ENCODE peak calls at places on chromosome 21, in seven cellular contexts. X, J, U, Z, L, F and K are unnamed samples.

GRCh38 chr21:45554477-45555175 is 12.4 kb upstream of the SLC19A1 start:
- DNase-seq in X (peak), J (peak), U (peak), Z (peak), L (peak), F (peak), K (peak)

GRCh38 chr21:42021751-42022430 is 11.7 kb upstream of the ZBTB21 start:
- DNase-seq in X (no peak), J (peak), U (no peak), Z (no peak), L (no peak), F (no peak), K (no peak)

GRCh38 chr21:18251065-18251464 is 6.4 kb downstream of the CHODL start:
- DNase-seq in X (no peak), J (no peak), U (no peak), Z (no peak), L (no peak), F (no peak), K (no peak)

GRCh38 chr21:23607782-23608181 is 1999.5 kb downstream of the MRPL39 start:
- DNase-seq in X (no peak), J (no peak), U (no peak), Z (no peak), L (no peak), F (no peak), K (no peak)

GRCh38 chr21:45465611-45466329 is 60.8 kb downstream of the COL18A1 start:
- DNase-seq in X (no peak), J (no peak), U (no peak), Z (peak), L (no peak), F (no peak), K (peak)

GRCh38 chr21:29342394-29342957 is 43.8 kb downstream of the BACH1 start:
- DNase-seq in X (peak), J (no peak), U (peak), Z (peak), L (peak), F (no peak), K (peak)

GRCh38 chr21:41560701-41561158 is 52.8 kb upstream of the TMPRSS2 start:
- DNase-seq in X (no peak), J (no peak), U (no peak), Z (no peak), L (no peak), F (no peak), K (no peak)

GRCh38 chr21:28867401-28867800 is 125.3 kb downstream of the LTN1 start:
- DNase-seq in X (no peak), J (no peak), U (peak), Z (no peak), L (no peak), F (no peak), K (no peak)

GRCh38 chr21:44804762-44805161 is 3.1 kb upstream of the UBE2G2 start:
- DNase-seq in X (no peak), J (peak), U (no peak), Z (no peak), L (no peak), F (no peak), K (no peak)

GRCh38 chr21:43716376-43717165 is 2.4 kb upstream of the PDXK start:
- DNase-seq in X (no peak), J (no peak), U (peak), Z (no peak), L (no peak), F (no peak), K (no peak)

GRCh38 chr21:45508607-45509565 is 33.4 kb downstream of the SLC19A1 start:
- DNase-seq in X (no peak), J (no peak), U (no peak), Z (peak), L (no peak), F (no peak), K (peak)

GRCh38 chr21:31724552-31724951 is 7.4 kb downstream of the SCAF4 start:
- DNase-seq in X (no peak), J (no peak), U (no peak), Z (no peak), L (no peak), F (no peak), K (no peak)

GRCh38 chr21:37742532-37742931 is 173.7 kb downstream of the KCNJ6 start:
- DNase-seq in X (no peak), J (no peak), U (peak), Z (no peak), L (no peak), F (no peak), K (no peak)

GRCh38 chr21:26965567-26966359 is 1.1 kb downstream of the ADAMTS5 start:
- DNase-seq in X (peak), J (no peak), U (peak), Z (peak), L (no peak), F (no peak), K (peak)

GRCh38 chr21:42666023-42666747 is 12.8 kb downstream of the PDE9A start:
- DNase-seq in X (no peak), J (no peak), U (no peak), Z (no peak), L (no peak), F (no peak), K (no peak)

GRCh38 chr21:37269481-37269880 is 2.3 kb upstream of the VPS26C start:
- DNase-seq in X (no peak), J (no peak), U (no peak), Z (no peak), L (no peak), F (no peak), K (no peak)

GRCh38 chr21:14712121-14712520 is 166.0 kb upstream of the SAMSN1 start:
- DNase-seq in X (no peak), J (no peak), U (no peak), Z (no peak), L (no peak), F (no peak), K (no peak)

GRCh38 chr21:42298237-42298636 is 17.0 kb downstream of the TFF3 start:
- DNase-seq in X (no peak), J (no peak), U (no peak), Z (no peak), L (no peak), F (no peak), K (no peak)

GRCh38 chr21:37704751-37705150 is 211.5 kb downstream of the KCNJ6 start:
- DNase-seq in X (no peak), J (no peak), U (no peak), Z (no peak), L (no peak), F (no peak), K (no peak)

GRCh38 chr21:42433946-42434551 is 30.3 kb downstream of the UBASH3A start:
- DNase-seq in X (no peak), J (no peak), U (no peak), Z (no peak), L (no peak), F (no peak), K (no peak)

GRCh38 chr21:45818904-45819285 is 162.7 kb upstream of the COL6A1 start:
- DNase-seq in X (no peak), J (no peak), U (peak), Z (no peak), L (no peak), F (no peak), K (no peak)

GRCh38 chr21:25408666-25409065 is 198.6 kb downstream of the MRPL39 start:
- DNase-seq in X (no peak), J (no peak), U (no peak), Z (no peak), L (no peak), F (no peak), K (no peak)

GRCh38 chr21:27805696-27806095 is 838.8 kb upstream of the ADAMTS5 start:
- DNase-seq in X (no peak), J (no peak), U (no peak), Z (no peak), L (no peak), F (no peak), K (no peak)

GRCh38 chr21:45322960-45323461 is 35.3 kb upstream of the POFUT2 start:
- DNase-seq in X (no peak), J (no peak), U (no peak), Z (peak), L (no peak), F (no peak), K (no peak)

GRCh38 chr21:36425286-36425685 is 40.1 kb downstream of the CHAF1B start:
- DNase-seq in X (no peak), J (no peak), U (peak), Z (no peak), L (no peak), F (no peak), K (peak)

GRCh38 chr21:25371831-25372434 is 235.3 kb downstream of the MRPL39 start:
- DNase-seq in X (no peak), J (no peak), U (peak), Z (no peak), L (no peak), F (no peak), K (no peak)

GRCh38 chr21:26007911-26008579 is 162.5 kb downstream of the APP start:
- DNase-seq in X (no peak), J (no peak), U (peak), Z (no peak), L (no peak), F (peak), K (no peak)

GRCh38 chr21:29904359-29905282 is 35.2 kb downstream of the GRIK1 start:
- DNase-seq in X (no peak), J (peak), U (peak), Z (no peak), L (no peak), F (peak), K (no peak)

GRCh38 chr21:28776251-28776650 is 216.4 kb downstream of the LTN1 start:
- DNase-seq in X (no peak), J (no peak), U (peak), Z (no peak), L (no peak), F (no peak), K (no peak)

GRCh38 chr21:44258056-44258725 is 3.5 kb downstream of the DNMT3L start:
- DNase-seq in X (no peak), J (no peak), U (no peak), Z (no peak), L (no peak), F (no peak), K (peak)

GRCh38 chr21:42125571-42126544 is 54.7 kb downstream of the UMODL1 start:
- DNase-seq in X (no peak), J (peak), U (peak), Z (peak), L (no peak), F (no peak), K (no peak)

GRCh38 chr21:45450741-45451740 is 46.1 kb downstream of the COL18A1 start:
- DNase-seq in X (no peak), J (no peak), U (peak), Z (peak), L (no peak), F (no peak), K (peak)

GRCh38 chr21:15749045-15749867 is 19.5 kb downstream of the USP25 start:
- DNase-seq in X (no peak), J (no peak), U (peak), Z (no peak), L (no peak), F (no peak), K (no peak)

GRCh38 chr21:15751037-15751436 is 21.3 kb downstream of the USP25 start:
- DNase-seq in X (no peak), J (no peak), U (no peak), Z (no peak), L (no peak), F (no peak), K (no peak)

GRCh38 chr21:15751561-15751960 is 21.8 kb downstream of the USP25 start:
- DNase-seq in X (no peak), J (no peak), U (no peak), Z (no peak), L (no peak), F (no peak), K (no peak)

GRCh38 chr21:15752763-15753407 is 23.1 kb downstream of the USP25 start:
- DNase-seq in X (no peak), J (no peak), U (no peak), Z (no peak), L (no peak), F (no peak), K (no peak)

GRCh38 chr21:15749868-15750174 is 20.0 kb downstream of the USP25 start:
- DNase-seq in X (no peak), J (no peak), U (peak), Z (no peak), L (no peak), F (no peak), K (no peak)
- H3K27ac ChIP-seq in X (no peak), J (no peak), U (no peak), Z (no peak), L (no peak), F (no peak), K (peak)

GRCh38 chr21:34707876-34708325 is 39.1 kb downstream of the CLIC6 start:
- DNase-seq in X (no peak), J (no peak), U (no peak), Z (no peak), L (no peak), F (no peak), K (no peak)
- H3K27ac ChIP-seq in X (no peak), J (no peak), U (no peak), Z (no peak), L (no peak), F (no peak), K (no peak)

GRCh38 chr21:39012314-39013230 is 170.7 kb downstream of the PSMG1 start:
- DNase-seq in X (no peak), J (no peak), U (no peak), Z (peak), L (no peak), F (no peak), K (no peak)
- H3K27ac ChIP-seq in X (no peak), J (no peak), U (no peak), Z (no peak), L (no peak), F (no peak), K (no peak)

GRCh38 chr21:40416572-40416971 is 430.4 kb downstream of the DSCAM start:
- DNase-seq in X (no peak), J (no peak), U (no peak), Z (no peak), L (no peak), F (no peak), K (no peak)

GRCh38 chr21:40422851-40423635 is 423.9 kb downstream of the DSCAM start:
- DNase-seq in X (no peak), J (no peak), U (no peak), Z (no peak), L (no peak), F (no peak), K (no peak)

GRCh38 chr21:40425981-40426380 is 421.0 kb downstream of the DSCAM start:
- DNase-seq in X (no peak), J (no peak), U (no peak), Z (no peak), L (no peak), F (no peak), K (no peak)

GRCh38 chr21:40421121-40421520 is 425.8 kb downstream of the DSCAM start:
- DNase-seq in X (no peak), J (no peak), U (no peak), Z (no peak), L (no peak), F (no peak), K (no peak)
- H3K27ac ChIP-seq in X (no peak), J (no peak), U (no peak), Z (no peak), L (no peak), F (no peak), K (no peak)

GRCh38 chr21:33546076-33546475 is 3.2 kb downstream of the SON start:
- DNase-seq in X (no peak), J (no peak), U (no peak), Z (no peak), L (no peak), F (no peak), K (no peak)
- H3K27ac ChIP-seq in X (no peak), J (no peak), U (peak), Z (no peak), L (no peak), F (no peak), K (peak)